ENCODE peak calls at places on chromosome 15, in nine cellular contexts. I, Y, A, N, D, X, E, K and G are unnamed samples.

GRCh38 chr15:74428970-74429783 is 4.6 kb downstream of the SEMA7A start:
- DNase-seq in I (no peak), Y (no peak), A (peak), N (no peak), D (no peak), X (no peak), E (no peak), K (no peak), G (no peak)

GRCh38 chr15:95174880-95175279 is 943.5 kb downstream of the MCTP2 start:
- DNase-seq in I (no peak), Y (no peak), A (no peak), N (no peak), D (peak), X (no peak), E (no peak), K (no peak), G (no peak)

GRCh38 chr15:73902121-73903020 is 23.9 kb upstream of the LOXL1 start:
- DNase-seq in I (no peak), Y (no peak), A (no peak), N (no peak), D (no peak), X (no peak), E (no peak), K (no peak), G (no peak)

GRCh38 chr15:44092221-44092620 is 102.8 kb downstream of the FRMD5 start:
- DNase-seq in I (no peak), Y (no peak), A (peak), N (no peak), D (peak), X (no peak), E (no peak), K (no peak), G (no peak)

GRCh38 chr15:69160976-69161877 is 792 bp downstream of the GLCE start:
- DNase-seq in I (no peak), Y (no peak), A (peak), N (peak), D (peak), X (peak), E (peak), K (peak), G (peak)

GRCh38 chr15:57751177-57751800 is 44.8 kb downstream of the POLR2M start:
- DNase-seq in I (peak), Y (no peak), A (peak), N (no peak), D (peak), X (peak), E (no peak), K (no peak), G (no peak)

GRCh38 chr15:78768096-78768495 is 43.2 kb downstream of the ADAMTS7 start:
- DNase-seq in I (no peak), Y (no peak), A (no peak), N (no peak), D (no peak), X (no peak), E (no peak), K (no peak), G (no peak)

GRCh38 chr15:49279481-49280186 is 109.6 kb downstream of the GALK2 start:
- DNase-seq in I (no peak), Y (no peak), A (no peak), N (no peak), D (no peak), X (no peak), E (no peak), K (no peak), G (no peak)

GRCh38 chr15:93065641-93066045 is 23.4 kb downstream of the RGMA start:
- DNase-seq in I (no peak), Y (no peak), A (no peak), N (no peak), D (no peak), X (no peak), E (no peak), K (no peak), G (no peak)

GRCh38 chr15:63856711-63857458 is 23.1 kb upstream of the HERC1 start:
- DNase-seq in I (peak), Y (no peak), A (no peak), N (no peak), D (peak), X (no peak), E (no peak), K (no peak), G (no peak)

GRCh38 chr15:70528816-70529215 is 234.5 kb downstream of the UACA start:
- DNase-seq in I (no peak), Y (no peak), A (no peak), N (no peak), D (no peak), X (no peak), E (no peak), K (no peak), G (no peak)

GRCh38 chr15:68047826-68048225 is 6.3 kb upstream of the PIAS1 start:
- DNase-seq in I (no peak), Y (no peak), A (no peak), N (no peak), D (no peak), X (no peak), E (no peak), K (no peak), G (no peak)

GRCh38 chr15:40087991-40088928 is 20.4 kb downstream of the BMF start:
- DNase-seq in I (no peak), Y (no peak), A (no peak), N (no peak), D (no peak), X (no peak), E (no peak), K (no peak), G (no peak)